ENCODE peak calls at places on chromosome 15, in nine cellular contexts. O is activated CD4-positive, alpha-beta T cell treated with anti-CD3 and anti-CD28 coated beads, Interleukin-2, amount 50 U/mL, for 1 hour; W is lung microvascular endothelial cell; B is HT-29; Y is T1000; F is SK-N-DZ; R is COLO829; X is endothelial cell; I is HCT116. M is an unnamed sample.

GRCh38 chr15:64156652-64157331 is 5.3 kb downstream of the SNX22 start:
- DNase-seq in X (no peak), F (no peak), W (no peak), R (no peak), O (no peak), I (no peak), B (no peak), Y (no peak), M (no peak)

GRCh38 chr15:31400222-31400927 is 73.7 kb downstream of the KLF13 start:
- DNase-seq in F (no peak), W (no peak), R (no peak), Y (no peak), X (no peak), I (no peak), B (no peak), O (no peak), M (no peak)

GRCh38 chr15:81890496-81890895 is 155.3 kb downstream of the MEX3B start:
- DNase-seq in X (no peak), B (no peak), O (no peak), Y (no peak), W (no peak), I (no peak), R (no peak), F (no peak), M (no peak)

GRCh38 chr15:39969871-39970270 is 36.0 kb downstream of the EIF2AK4 start:
- DNase-seq in R (no peak), F (no peak), I (peak), B (peak), Y (no peak), W (peak), O (no peak), X (no peak), M (no peak)

GRCh38 chr15:69729167-69729748 is 276.6 kb downstream of the RPLP1 start:
- DNase-seq in W (peak), F (no peak), Y (peak), O (peak), X (peak), R (peak), I (peak), B (peak), M (peak)

GRCh38 chr15:58669108-58669507 is 80.4 kb downstream of the ADAM10 start:
- DNase-seq in X (no peak), R (no peak), Y (no peak), F (no peak), I (no peak), W (no peak), O (no peak), B (no peak), M (no peak)

GRCh38 chr15:49902791-49903481 is 216.1 kb downstream of the ATP8B4 start:
- DNase-seq in I (no peak), R (peak), B (no peak), Y (no peak), W (no peak), F (no peak), X (no peak), O (no peak), M (no peak)

GRCh38 chr15:90004252-90004651 is 3.1 kb downstream of the ZNF710 start:
- DNase-seq in Y (no peak), F (no peak), R (no peak), I (no peak), O (no peak), B (no peak), X (no peak), W (no peak), M (no peak)

GRCh38 chr15:86743283-86743903 is 663.7 kb downstream of the AGBL1 start:
- DNase-seq in Y (no peak), R (peak), X (peak), B (peak), F (peak), O (peak), W (no peak), I (no peak), M (peak)

GRCh38 chr15:43361313-43361903 is 9.4 kb downstream of the ZSCAN29 start:
- DNase-seq in B (no peak), W (no peak), O (no peak), F (no peak), I (no peak), X (no peak), Y (no peak), R (no peak), M (no peak)